ENCODE peak calls at places on chromosomes 7 and 10, in nine cellular contexts. One of them, this sample, is unnamed.

GRCh38 chr7:103048833-103049232 is 25.8 kb downstream of the FBXL13 start:
- DNase-seq in T-helper 2 cell: no peak
- DNase-seq in epithelial cell of esophagus: no peak
- DNase-seq in NCI-H345: no peak
- DNase-seq in foreskin fibroblast: no peak
- DNase-seq in AG04450: no peak
- DNase-seq in GM04503: no peak
- DNase-seq in CD4-positive, CD25-positive, alpha-beta regulatory T cell: no peak
- DNase-seq in tibial nerve: no peak
- DNase-seq in this sample: no peak

GRCh38 chr10:43048301-43049051 is 28.4 kb upstream of the RET start:
- DNase-seq in T-helper 2 cell: no peak
- DNase-seq in epithelial cell of esophagus: no peak
- DNase-seq in NCI-H345: no peak
- DNase-seq in foreskin fibroblast: peak
- DNase-seq in AG04450: no peak
- DNase-seq in GM04503: peak
- DNase-seq in CD4-positive, CD25-positive, alpha-beta regulatory T cell: no peak
- DNase-seq in tibial nerve: no peak
- DNase-seq in this sample: peak

GRCh38 chr7:128210590-128211570 is 30.2 kb upstream of the LEP start:
- DNase-seq in T-helper 2 cell: no peak
- DNase-seq in epithelial cell of esophagus: no peak
- DNase-seq in NCI-H345: peak
- DNase-seq in foreskin fibroblast: no peak
- DNase-seq in AG04450: no peak
- DNase-seq in GM04503: no peak
- DNase-seq in CD4-positive, CD25-positive, alpha-beta regulatory T cell: no peak
- DNase-seq in tibial nerve: no peak
- DNase-seq in this sample: no peak

GRCh38 chr7:156089222-156089621 is 277.0 kb upstream of the SHH start:
- DNase-seq in T-helper 2 cell: no peak
- DNase-seq in epithelial cell of esophagus: no peak
- DNase-seq in NCI-H345: no peak
- DNase-seq in foreskin fibroblast: no peak
- DNase-seq in AG04450: no peak
- DNase-seq in GM04503: no peak
- DNase-seq in CD4-positive, CD25-positive, alpha-beta regulatory T cell: no peak
- DNase-seq in tibial nerve: no peak
- DNase-seq in this sample: no peak

GRCh38 chr7:17706734-17707133 is 233.6 kb downstream of the SNX13 start:
- DNase-seq in T-helper 2 cell: no peak
- DNase-seq in epithelial cell of esophagus: peak
- DNase-seq in NCI-H345: peak
- DNase-seq in foreskin fibroblast: peak
- DNase-seq in AG04450: peak
- DNase-seq in GM04503: no peak
- DNase-seq in CD4-positive, CD25-positive, alpha-beta regulatory T cell: peak
- DNase-seq in tibial nerve: no peak
- DNase-seq in this sample: peak

GRCh38 chr10:107919626-107920235 is 755.2 kb upstream of the SORCS1 start:
- DNase-seq in T-helper 2 cell: no peak
- DNase-seq in epithelial cell of esophagus: no peak
- DNase-seq in NCI-H345: no peak
- DNase-seq in foreskin fibroblast: no peak
- DNase-seq in AG04450: no peak
- DNase-seq in GM04503: no peak
- DNase-seq in CD4-positive, CD25-positive, alpha-beta regulatory T cell: no peak
- DNase-seq in tibial nerve: no peak
- DNase-seq in this sample: no peak

GRCh38 chr7:80359476-80359875 is 152.4 kb downstream of the GNAT3 start:
- DNase-seq in T-helper 2 cell: no peak
- DNase-seq in epithelial cell of esophagus: no peak
- DNase-seq in NCI-H345: no peak
- DNase-seq in foreskin fibroblast: no peak
- DNase-seq in AG04450: no peak
- DNase-seq in GM04503: no peak
- DNase-seq in CD4-positive, CD25-positive, alpha-beta regulatory T cell: no peak
- DNase-seq in tibial nerve: no peak
- DNase-seq in this sample: no peak

GRCh38 chr7:158006841-158007696 is 580.6 kb downstream of the PTPRN2 start:
- DNase-seq in T-helper 2 cell: no peak
- DNase-seq in epithelial cell of esophagus: no peak
- DNase-seq in NCI-H345: no peak
- DNase-seq in foreskin fibroblast: no peak
- DNase-seq in AG04450: no peak
- DNase-seq in GM04503: no peak
- DNase-seq in CD4-positive, CD25-positive, alpha-beta regulatory T cell: no peak
- DNase-seq in tibial nerve: no peak
- DNase-seq in this sample: no peak

GRCh38 chr7:79552463-79552862 is 99.0 kb upstream of the MAGI2 start:
- DNase-seq in T-helper 2 cell: no peak
- DNase-seq in epithelial cell of esophagus: no peak
- DNase-seq in NCI-H345: no peak
- DNase-seq in foreskin fibroblast: no peak
- DNase-seq in AG04450: no peak
- DNase-seq in GM04503: no peak
- DNase-seq in CD4-positive, CD25-positive, alpha-beta regulatory T cell: no peak
- DNase-seq in tibial nerve: no peak
- DNase-seq in this sample: no peak

GRCh38 chr7:36653011-36653670 is 71.2 kb downstream of the AOAH start:
- DNase-seq in T-helper 2 cell: no peak
- DNase-seq in epithelial cell of esophagus: peak
- DNase-seq in NCI-H345: no peak
- DNase-seq in foreskin fibroblast: peak
- DNase-seq in AG04450: peak
- DNase-seq in GM04503: peak
- DNase-seq in CD4-positive, CD25-positive, alpha-beta regulatory T cell: no peak
- DNase-seq in tibial nerve: no peak
- DNase-seq in this sample: no peak

GRCh38 chr7:102456327-102456726 is 8.3 kb downstream of the ALKBH4 start:
- DNase-seq in T-helper 2 cell: no peak
- DNase-seq in epithelial cell of esophagus: no peak
- DNase-seq in NCI-H345: no peak
- DNase-seq in foreskin fibroblast: peak
- DNase-seq in AG04450: no peak
- DNase-seq in GM04503: no peak
- DNase-seq in CD4-positive, CD25-positive, alpha-beta regulatory T cell: no peak
- DNase-seq in tibial nerve: no peak
- DNase-seq in this sample: no peak

GRCh38 chr10:13629116-13629515 is 42.4 kb downstream of the PRPF18 start:
- DNase-seq in T-helper 2 cell: no peak
- DNase-seq in epithelial cell of esophagus: no peak
- DNase-seq in NCI-H345: no peak
- DNase-seq in foreskin fibroblast: no peak
- DNase-seq in AG04450: no peak
- DNase-seq in GM04503: no peak
- DNase-seq in CD4-positive, CD25-positive, alpha-beta regulatory T cell: no peak
- DNase-seq in tibial nerve: no peak
- DNase-seq in this sample: peak

GRCh38 chr7:111292026-111292430 is 201.1 kb downstream of the LRRN3 start:
- DNase-seq in T-helper 2 cell: no peak
- DNase-seq in epithelial cell of esophagus: no peak
- DNase-seq in NCI-H345: no peak
- DNase-seq in foreskin fibroblast: peak
- DNase-seq in AG04450: no peak
- DNase-seq in GM04503: peak
- DNase-seq in CD4-positive, CD25-positive, alpha-beta regulatory T cell: no peak
- DNase-seq in tibial nerve: no peak
- DNase-seq in this sample: peak

GRCh38 chr10:13276749-13277394 is 23.0 kb downstream of the PHYH start:
- DNase-seq in T-helper 2 cell: no peak
- DNase-seq in epithelial cell of esophagus: no peak
- DNase-seq in NCI-H345: no peak
- DNase-seq in foreskin fibroblast: peak
- DNase-seq in AG04450: no peak
- DNase-seq in GM04503: no peak
- DNase-seq in CD4-positive, CD25-positive, alpha-beta regulatory T cell: no peak
- DNase-seq in tibial nerve: no peak
- DNase-seq in this sample: no peak

GRCh38 chr10:89481662-89482061 is 53.7 kb downstream of the SLC16A12 start:
- DNase-seq in T-helper 2 cell: no peak
- DNase-seq in epithelial cell of esophagus: peak
- DNase-seq in NCI-H345: no peak
- DNase-seq in foreskin fibroblast: peak
- DNase-seq in AG04450: peak
- DNase-seq in GM04503: peak
- DNase-seq in CD4-positive, CD25-positive, alpha-beta regulatory T cell: no peak
- DNase-seq in tibial nerve: no peak
- DNase-seq in this sample: peak

GRCh38 chr7:102434039-102434481 is 685 bp downstream of the ORAI2 start:
- DNase-seq in T-helper 2 cell: no peak
- DNase-seq in epithelial cell of esophagus: no peak
- DNase-seq in NCI-H345: no peak
- DNase-seq in foreskin fibroblast: no peak
- DNase-seq in AG04450: no peak
- DNase-seq in GM04503: no peak
- DNase-seq in CD4-positive, CD25-positive, alpha-beta regulatory T cell: peak
- DNase-seq in tibial nerve: no peak
- DNase-seq in this sample: no peak

This sample was measured in BJ.